ENCODE peak calls at places on chromosome 7, in eight cellular contexts. K, F, Y, Z, L, J, D and V are unnamed samples.

GRCh38 chr7:123201901-123202300 is 2.1 kb upstream of the SLC13A1 start:
- DNase-seq in L (no peak), D (no peak), J (no peak), K (no peak), F (no peak), Y (no peak), Z (no peak), V (no peak)

GRCh38 chr7:128076831-128077271 is 45.6 kb upstream of the LRRC4 start:
- DNase-seq in D (no peak), F (no peak), J (no peak), Z (no peak), K (peak; percentile 64), L (no peak), Y (peak; percentile 46), V (no peak)

GRCh38 chr7:64314493-64315020 is 796 bp downstream of the ZNF736 start:
- DNase-seq in L (no peak), Y (no peak), F (no peak), Z (no peak), D (no peak), J (no peak), K (no peak), V (no peak)

GRCh38 chr7:103680161-103681144 is 234.4 kb upstream of the SLC26A5 start:
- DNase-seq in D (no peak), L (peak; percentile 50), Z (no peak), K (no peak), Y (no peak), F (no peak), J (no peak), V (no peak)

GRCh38 chr7:116162992-116163391 is 47.3 kb upstream of the TES start:
- DNase-seq in Y (no peak), D (no peak), L (no peak), K (no peak), Z (no peak), F (no peak), J (no peak), V (peak; percentile 12)

GRCh38 chr7:21939858-21940322 is 5.8 kb downstream of the CDCA7L start:
- DNase-seq in L (no peak), F (no peak), Y (no peak), D (no peak), K (no peak), Z (no peak), J (no peak), V (no peak)

GRCh38 chr7:106602062-106602461 is 58.9 kb downstream of the CCDC71L start:
- DNase-seq in Y (no peak), J (no peak), F (no peak), K (no peak), Z (no peak), D (no peak), L (no peak), V (no peak)

GRCh38 chr7:74311305-74311744 is 22.1 kb downstream of the CLIP2 start:
- DNase-seq in Y (no peak), L (peak; percentile 53), J (no peak), K (no peak), D (no peak), F (no peak), Z (no peak), V (peak; percentile 40)